ENCODE peak calls at places on chromosomes 12 and 14, in five cellular contexts. A is heart right ventricle, J is psoas muscle, S is lung, N is Peyer's patch. K is an unnamed sample. For H3K4me1, the result is how much of the 10 kb centered on the place peaks cover.

GRCh38 chr14:71621276-71621675 is 311.0 kb upstream of the RGS6 start:
- DNase-seq in J (no peak), N (no peak), A (no peak), S (no peak), K (no peak)

GRCh38 chr12:39795481-39795880 is 175.9 kb upstream of the ABCD2 start:
- DNase-seq in A (no peak), S (no peak), J (no peak), N (no peak), K (no peak)

GRCh38 chr12:64625243-64626077 is 15.2 kb downstream of the RASSF3 start:
- DNase-seq in S (peak), N (peak), A (peak), J (peak), K (peak)

GRCh38 chr12:78096909-78097597 is 266.4 kb downstream of the NAV3 start:
- DNase-seq in S (no peak), N (no peak), J (no peak), A (no peak), K (no peak)

GRCh38 chr12:10196210-10196609 is 16.5 kb upstream of the GABARAPL1 start:
- DNase-seq in S (no peak), A (no peak), J (no peak), N (no peak), K (no peak)

GRCh38 chr14:36817071-36817930 is 155.6 kb downstream of the PAX9 start:
- DNase-seq in A (no peak), S (no peak), J (no peak), N (no peak), K (no peak)

GRCh38 chr14:78119440-78119839 is 50.7 kb upstream of the NRXN3 start:
- DNase-seq in J (no peak), A (no peak), S (no peak), N (no peak), K (no peak)

GRCh38 chr12:52230364-52231281 is 2.4 kb upstream of the KRT7 start:
- DNase-seq in A (peak), S (peak), N (no peak), J (no peak), K (no peak)

GRCh38 chr12:111067498-111067897 is 147.1 kb upstream of the MYL2 start:
- DNase-seq in N (no peak), S (no peak), J (no peak), A (no peak), K (no peak)

GRCh38 chr12:75137896-75138295 is 71.7 kb downstream of the KCNC2 start:
- DNase-seq in A (no peak), N (no peak), J (no peak), S (no peak), K (no peak)

GRCh38 chr12:51549637-51550036 is 41.4 kb upstream of the SCN8A start:
- DNase-seq in A (no peak), N (no peak), J (no peak), S (no peak), K (no peak)

GRCh38 chr12:124592481-124593160 is 25.2 kb upstream of the NCOR2 start:
- DNase-seq in J (no peak), S (no peak), N (peak), A (no peak), K (no peak)

GRCh38 chr12:98373019-98373554 is 142.3 kb upstream of the TMPO start:
- DNase-seq in J (no peak), N (no peak), S (no peak), A (no peak), K (peak)

GRCh38 chr14:28773176-28773575 is 6.6 kb downstream of the FOXG1 start:
- DNase-seq in J (no peak), N (no peak), S (no peak), A (no peak), K (no peak)

GRCh38 chr14:28776482-28777266 is 10.1 kb downstream of the FOXG1 start:
- DNase-seq in J (no peak), N (no peak), S (no peak), A (no peak), K (no peak)

GRCh38 chr14:28772613-28773012 is 6.0 kb downstream of the FOXG1 start:
- DNase-seq in J (no peak), N (no peak), S (no peak), A (no peak), K (no peak)

GRCh38 chr14:28774764-28775738 is 8.5 kb downstream of the FOXG1 start:
- DNase-seq in A (no peak), N (no peak), J (no peak), S (no peak), K (no peak)

GRCh38 chr14:28773917-28774691 is 7.5 kb downstream of the FOXG1 start:
- DNase-seq in N (no peak), J (peak), A (no peak), S (no peak), K (peak)
- TF ChIP-seq CTCF in N (no peak), J (no peak), A (no peak), S (no peak), K (peak)

GRCh38 chr12:57235012-57235727 is 5.7 kb downstream of the SHMT2 start:
- DNase-seq in J (peak), N (no peak), S (no peak), A (peak), K (peak)
- H3K4me1 ChIP-seq in J (under half), N (under half), S (under half), A (half or more), K (under half)

DNA sequence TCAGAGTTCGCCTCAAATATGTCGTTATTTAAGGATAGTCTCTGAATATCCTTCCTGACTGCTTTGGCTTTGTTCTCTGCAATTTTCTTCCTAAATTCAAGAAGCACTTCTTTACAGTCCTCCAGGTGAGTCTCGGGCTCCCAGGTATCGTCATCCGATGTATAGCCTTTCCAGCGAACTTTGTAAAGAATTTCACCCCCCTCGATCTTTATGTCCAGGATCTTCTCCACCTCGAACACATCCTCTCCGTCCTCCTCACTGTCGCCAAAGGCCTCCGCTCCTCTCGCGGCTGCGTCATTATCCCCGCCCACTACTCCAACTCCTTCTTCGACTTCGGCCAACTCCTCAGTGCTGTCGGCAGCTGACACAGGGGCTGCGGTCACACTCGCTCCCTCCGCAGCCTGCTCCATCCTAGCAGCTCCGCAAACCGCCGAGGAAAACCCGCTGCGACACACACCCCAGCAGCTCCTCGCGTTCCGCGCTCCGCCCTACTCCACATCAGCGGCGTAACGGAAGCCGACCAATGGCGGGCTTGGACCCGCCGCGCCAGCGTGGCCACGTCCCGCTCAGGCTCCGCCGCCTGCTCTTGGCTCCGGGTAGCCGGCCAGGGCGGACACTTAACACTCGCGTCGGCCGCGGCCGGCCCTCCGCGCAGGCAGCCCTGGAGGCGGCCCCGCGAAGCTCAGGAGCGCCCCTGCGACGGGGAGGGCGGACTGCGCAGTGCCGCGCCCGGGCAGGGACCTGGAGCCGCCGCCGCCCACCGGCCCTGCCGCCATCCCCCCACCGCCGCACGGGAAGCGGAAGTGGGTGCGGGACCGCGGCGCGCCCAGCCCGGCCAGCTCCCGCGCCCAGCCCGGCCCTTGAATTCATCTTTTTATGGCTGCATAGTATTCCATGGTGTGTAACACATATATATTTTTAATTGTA is 4.1 kb downstream of the CD163L1 start:
- DNase-seq in S (peak), J (peak), A (peak), N (no peak), K (peak)
- H3K27ac ChIP-seq in S (no peak), J (no peak), A (no peak), N (no peak), K (no peak)

DNA sequence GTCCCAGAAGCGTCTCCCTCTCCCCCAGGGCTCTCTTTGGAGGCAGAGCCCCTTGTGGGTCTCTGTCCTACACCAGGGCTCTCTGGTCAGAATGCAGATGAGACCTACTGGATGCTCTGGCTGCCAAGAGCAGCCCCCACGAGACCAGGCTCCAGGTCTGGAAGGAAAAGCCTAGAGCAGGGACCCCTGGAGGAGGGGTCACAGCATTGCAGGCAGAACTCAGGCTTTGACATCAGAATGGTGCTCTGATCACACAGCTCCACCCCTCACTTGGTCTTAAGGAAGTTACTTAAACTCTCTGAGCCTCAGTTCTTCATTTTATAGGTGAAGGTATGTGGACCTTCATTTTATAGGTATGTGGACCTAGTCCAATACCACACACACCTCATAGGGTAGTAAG is 83.1 kb downstream of the ARL6IP4 start:
- DNase-seq in J (no peak), S (no peak), N (no peak), A (no peak), K (no peak)
- TF ChIP-seq CTCF in J (peak), S (no peak), N (no peak), A (peak), K (peak)

GRCh38 chr14:95619785-95620417 is 66.3 kb upstream of the TCL1B start:
- DNase-seq in N (no peak), J (no peak), A (no peak), S (no peak), K (no peak)
- H3K4me1 ChIP-seq in N (under half), J (under half), A (under half), S (under half), K (under half)

DNA sequence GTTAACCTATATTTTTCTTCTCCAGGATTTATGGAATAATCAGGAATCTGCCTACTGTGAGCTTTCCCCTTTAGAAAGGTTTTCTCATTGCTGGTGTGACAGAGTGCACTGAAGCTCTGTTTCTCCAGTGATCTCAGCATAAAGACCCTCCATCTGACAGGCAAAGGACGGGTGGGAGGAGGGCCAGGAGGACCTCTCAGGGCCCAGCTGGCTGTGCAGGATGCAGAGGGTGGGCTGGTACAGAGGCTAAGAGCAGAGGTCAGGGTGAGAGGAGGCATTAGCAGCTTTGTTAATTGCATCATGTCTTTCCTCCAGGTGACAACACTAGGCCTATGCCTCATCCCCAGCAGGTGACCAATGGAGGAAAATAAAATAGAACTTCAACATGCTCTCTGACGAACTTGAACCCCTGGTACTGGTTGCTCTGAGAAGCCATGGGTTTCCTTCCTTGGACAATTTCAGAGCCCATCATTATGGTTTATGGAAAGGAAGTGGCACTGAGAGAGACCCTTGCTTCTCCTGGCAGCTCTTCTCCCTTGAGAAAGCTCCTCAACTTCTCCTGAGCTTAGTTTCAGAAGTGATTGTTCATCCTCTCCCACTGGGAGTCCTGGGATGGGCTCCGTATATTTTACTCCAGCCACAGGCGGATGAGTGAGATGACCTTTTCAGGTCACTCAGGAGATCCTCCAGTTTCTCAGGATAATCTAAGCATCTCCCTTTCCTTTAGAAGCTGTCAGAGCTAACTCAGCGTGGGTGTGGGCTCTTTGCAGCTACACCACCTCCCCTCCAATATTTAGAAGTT is 45.8 kb upstream of the ATP23 start:
- DNase-seq in A (no peak), J (no peak), S (no peak), N (no peak), K (no peak)
- H3K27ac ChIP-seq in A (peak), J (peak), S (peak), N (peak), K (peak)